ENCODE peak calls at places on chromosomes 3 and 15, in ten cellular contexts. D, G, V, J, K, N, Z, S, P and E are unnamed samples.

GRCh38 chr3:46127503-46127902 is 80.6 kb downstream of the CCR1 start:
- DNase-seq in V (no peak), J (no peak), S (no peak), P (no peak), D (no peak), Z (no peak), G (no peak), K (no peak), N (no peak), E (no peak)

GRCh38 chr3:26652157-26652556 is 29.6 kb downstream of the LRRC3B start:
- DNase-seq in S (no peak), P (peak), N (no peak), J (no peak), G (peak), D (no peak), Z (peak), K (no peak), V (no peak), E (peak)

GRCh38 chr3:32423956-32424558 is 32.4 kb downstream of the CMTM7 start:
- DNase-seq in D (no peak), N (no peak), Z (no peak), S (no peak), J (no peak), P (no peak), K (no peak), G (no peak), V (peak), E (no peak)

GRCh38 chr3:152550284-152550683 is 281.6 kb downstream of the MBNL1 start:
- DNase-seq in Z (no peak), P (no peak), K (no peak), D (no peak), J (no peak), N (no peak), G (no peak), S (no peak), V (no peak), E (no peak)

GRCh38 chr3:117252208-117252607 is 542.6 kb downstream of the TUSC7 start:
- DNase-seq in D (no peak), Z (no peak), V (no peak), P (no peak), J (no peak), N (no peak), K (no peak), G (no peak), S (no peak), E (no peak)

GRCh38 chr3:31636063-31636462 is 103.3 kb downstream of the STT3B start:
- DNase-seq in Z (no peak), J (no peak), P (no peak), K (no peak), V (no peak), N (no peak), G (no peak), S (no peak), D (no peak), E (no peak)

GRCh38 chr3:46917257-46917656 is 39.7 kb downstream of the PTH1R start:
- DNase-seq in G (no peak), N (no peak), K (no peak), Z (no peak), D (no peak), J (no peak), V (no peak), S (no peak), P (no peak), E (no peak)

GRCh38 chr3:24624938-24625681 is 130.5 kb upstream of the THRB start:
- DNase-seq in J (no peak), G (no peak), V (no peak), P (no peak), D (no peak), K (no peak), N (no peak), S (no peak), Z (no peak), E (no peak)

GRCh38 chr3:65291448-65292091 is 603.8 kb upstream of the ADAMTS9 start:
- DNase-seq in G (no peak), Z (no peak), N (no peak), D (no peak), S (no peak), J (no peak), V (no peak), P (no peak), K (no peak), E (no peak)

GRCh38 chr15:30953731-30954378 is 37.6 kb downstream of the MTMR10 start:
- DNase-seq in S (no peak), K (no peak), N (no peak), J (no peak), G (no peak), Z (no peak), V (no peak), P (peak), D (no peak), E (no peak)

GRCh38 chr3:21054064-21054463 is 696.9 kb downstream of the ZNF385D start:
- DNase-seq in Z (no peak), J (no peak), K (no peak), G (no peak), V (no peak), S (no peak), P (no peak), D (no peak), N (no peak), E (no peak)

GRCh38 chr15:39925112-39925830 is 5.2 kb upstream of the GPR176 start:
- DNase-seq in P (no peak), N (no peak), J (no peak), S (no peak), K (no peak), V (no peak), Z (no peak), D (no peak), G (no peak), E (no peak)

GRCh38 chr3:116139607-116140006 is 305.7 kb downstream of the LSAMP start:
- DNase-seq in N (no peak), K (no peak), P (no peak), J (no peak), V (no peak), Z (peak), G (no peak), D (no peak), S (no peak), E (no peak)

GRCh38 chr3:106263556-106263955 is 394.7 kb upstream of the CBLB start:
- DNase-seq in V (no peak), K (no peak), D (no peak), G (no peak), Z (no peak), N (no peak), J (no peak), P (no peak), S (no peak), E (no peak)

GRCh38 chr3:127182446-127182845 is 10.5 kb upstream of the PRR23E start:
- DNase-seq in G (no peak), D (no peak), K (no peak), P (no peak), V (no peak), J (no peak), N (no peak), Z (no peak), S (no peak), E (no peak)

GRCh38 chr3:40397912-40398311 is 10.9 kb downstream of the ENTPD3 start:
- DNase-seq in N (no peak), G (no peak), D (no peak), Z (no peak), P (no peak), V (no peak), S (no peak), K (no peak), J (no peak), E (no peak)

GRCh38 chr3:111593666-111594065 is 1.5 kb downstream of the ZBED2 start:
- DNase-seq in S (no peak), G (no peak), P (no peak), K (no peak), N (no peak), D (no peak), Z (no peak), J (no peak), V (no peak), E (no peak)

GRCh38 chr3:178536271-178537079 is at the start of gene KCNMB2:
- DNase-seq in V (no peak), D (no peak), G (peak), N (no peak), S (no peak), K (no peak), P (no peak), Z (peak), J (no peak), E (no peak)

GRCh38 chr3:168026764-168027163 is 69.0 kb downstream of the GOLIM4 start:
- DNase-seq in K (no peak), S (no peak), V (no peak), D (no peak), J (no peak), P (no peak), Z (no peak), N (no peak), G (no peak), E (no peak)

GRCh38 chr3:160448845-160449659 is 534 bp downstream of the TRIM59 start:
- DNase-seq in S (no peak), G (peak), P (no peak), D (no peak), K (no peak), V (no peak), N (peak), J (no peak), Z (no peak), E (no peak)

GRCh38 chr3:110550511-110550910 is 521.1 kb upstream of the NECTIN3 start:
- DNase-seq in N (no peak), P (no peak), Z (no peak), J (no peak), V (no peak), S (no peak), K (no peak), D (no peak), G (no peak), E (no peak)

GRCh38 chr3:34106879-34107278 is 308.4 kb downstream of the PDCD6IP start:
- DNase-seq in K (no peak), N (no peak), G (no peak), S (peak), Z (peak), V (peak), J (no peak), P (no peak), D (no peak), E (no peak)